ENCODE peak calls at places on chromosomes 12 and 14, in five cellular contexts. F is ovary, R is fibroblast of lung, C is MM.1S, H is heart right ventricle. A is an unnamed sample. For H3K9me3, the result is how much of the 10 kb centered on the place peaks cover.

GRCh38 chr12:42109031-42109430 is 35.6 kb downstream of the GXYLT1 start:
- DNase-seq in F (no peak), R (no peak), C (no peak), H (no peak), A (no peak)

GRCh38 chr14:76920572-76921175 is 94.5 kb downstream of the LRRC74A start:
- DNase-seq in F (no peak), R (no peak), C (no peak), H (no peak), A (peak)

GRCh38 chr12:116955382-116956021 is 44.8 kb downstream of the FBXW8 start:
- DNase-seq in F (no peak), R (peak), C (peak), H (no peak), A (no peak)

GRCh38 chr12:1529862-1530591 is 64.4 kb downstream of the FBXL14 start:
- DNase-seq in F (peak), R (no peak), C (peak), H (peak), A (peak)

GRCh38 chr12:82555699-82556098 is 131.0 kb upstream of the TMTC2 start:
- DNase-seq in F (no peak), R (no peak), C (no peak), H (no peak), A (no peak)

GRCh38 chr12:48765753-48766162 is 23.1 kb downstream of the ADCY6 start:
- DNase-seq in F (peak), R (peak), C (peak), H (no peak), A (no peak)

GRCh38 chr12:120749256-120749655 is 23.6 kb downstream of the ACADS start:
- DNase-seq in F (no peak), R (no peak), C (no peak), H (no peak), A (no peak)

GRCh38 chr12:11763760-11764520 is 114.5 kb downstream of the ETV6 start:
- DNase-seq in F (no peak), R (peak), C (no peak), H (no peak), A (no peak)

GRCh38 chr12:121580959-121581680 is at the start of gene KDM2B:
- DNase-seq in F (no peak), R (peak), C (no peak), H (no peak), A (peak)

GRCh38 chr14:71388336-71388735 is 481.1 kb downstream of the PCNX1 start:
- DNase-seq in F (no peak), R (no peak), C (no peak), H (no peak), A (no peak)

GRCh38 chr12:106910202-106910601 is 45.5 kb upstream of the TMEM263 start:
- DNase-seq in F (no peak), R (no peak), C (peak), H (no peak), A (no peak)

GRCh38 chr14:79915411-79915810 is 295.9 kb downstream of the DIO2 start:
- DNase-seq in F (no peak), R (no peak), C (no peak), H (no peak), A (no peak)

GRCh38 chr12:56150563-56150962 is 1.8 kb upstream of the MYL6B start:
- DNase-seq in F (no peak), R (peak), C (no peak), H (no peak), A (no peak)

GRCh38 chr14:104554088-104554607 is 25.4 kb upstream of the C14orf180 start:
- DNase-seq in F (peak), R (no peak), C (no peak), H (no peak), A (no peak)

GRCh38 chr12:12336049-12336411 is 14.0 kb downstream of the MANSC1 start:
- DNase-seq in F (no peak), R (no peak), C (no peak), H (no peak), A (no peak)

GRCh38 chr12:31204995-31205582 is 120.9 kb downstream of the SINHCAF start:
- DNase-seq in F (no peak), R (peak), C (peak), H (no peak), A (no peak)

GRCh38 chr14:61607570-61608244 is 87.6 kb upstream of the HIF1A start:
- DNase-seq in F (no peak), R (no peak), C (no peak), H (no peak), A (peak)

GRCh38 chr12:47813491-47814196 is 6.1 kb downstream of the HDAC7 start:
- DNase-seq in F (no peak), R (no peak), C (peak), H (no peak), A (peak)

GRCh38 chr14:65821224-65821753 is 408.8 kb downstream of the FUT8 start:
- DNase-seq in F (no peak), R (no peak), C (no peak), H (no peak), A (no peak)

GRCh38 chr12:40327506-40327905 is 102.7 kb downstream of the LRRK2 start:
- DNase-seq in F (no peak), R (no peak), C (no peak), H (no peak), A (no peak)

GRCh38 chr12:99192489-99192888 is 455.1 kb upstream of the GARIN6 start:
- DNase-seq in F (no peak), R (no peak), C (no peak), H (no peak), A (no peak)

GRCh38 chr12:80509781-80510556 is 65.9 kb downstream of the PTPRQ start:
- DNase-seq in F (no peak), R (peak), C (no peak), H (no peak), A (peak)

GRCh38 chr14:50875359-50876090 is 3.7 kb downstream of the ABHD12B start:
- DNase-seq in F (no peak), R (no peak), C (peak), H (no peak), A (no peak)

GRCh38 chr12:1668833-1669543 is 21.9 kb upstream of the ADIPOR2 start:
- DNase-seq in F (no peak), R (peak), C (no peak), H (peak), A (no peak)

GRCh38 chr12:25276199-25276937 is 25.6 kb upstream of the KRAS start:
- DNase-seq in F (no peak), R (peak), C (peak), H (no peak), A (peak)

GRCh38 chr14:57884175-57884574 is 18.3 kb upstream of the SLC35F4 start:
- DNase-seq in F (no peak), R (no peak), C (no peak), H (no peak), A (no peak)

GRCh38 chr12:71592841-71593240 is 70.8 kb downstream of the ZFC3H1 start:
- DNase-seq in F (no peak), R (no peak), C (no peak), H (no peak), A (no peak)

GRCh38 chr12:18700254-18700653 is 37.6 kb downstream of the PLCZ1 start:
- DNase-seq in F (peak), R (peak), C (no peak), H (no peak), A (no peak)

GRCh38 chr12:51218607-51219161 is 822 bp upstream of the POU6F1 start:
- DNase-seq in F (no peak), R (no peak), C (no peak), H (no peak), A (no peak)

GRCh38 chr12:123150804-123151678 is at the start of gene PITPNM2:
- DNase-seq in F (peak), R (peak), C (peak), H (peak), A (peak)

GRCh38 chr12:123148223-123148622 is 2.7 kb downstream of the PITPNM2 start:
- DNase-seq in F (no peak), R (no peak), C (no peak), H (no peak), A (no peak)

GRCh38 chr12:123150273-123150803 is 552 bp downstream of the PITPNM2 start:
- DNase-seq in F (peak), R (no peak), C (no peak), H (peak), A (peak)

GRCh38 chr12:123149828-123150272 is 1.0 kb downstream of the PITPNM2 start:
- DNase-seq in F (peak), R (no peak), C (no peak), H (no peak), A (no peak)

DNA sequence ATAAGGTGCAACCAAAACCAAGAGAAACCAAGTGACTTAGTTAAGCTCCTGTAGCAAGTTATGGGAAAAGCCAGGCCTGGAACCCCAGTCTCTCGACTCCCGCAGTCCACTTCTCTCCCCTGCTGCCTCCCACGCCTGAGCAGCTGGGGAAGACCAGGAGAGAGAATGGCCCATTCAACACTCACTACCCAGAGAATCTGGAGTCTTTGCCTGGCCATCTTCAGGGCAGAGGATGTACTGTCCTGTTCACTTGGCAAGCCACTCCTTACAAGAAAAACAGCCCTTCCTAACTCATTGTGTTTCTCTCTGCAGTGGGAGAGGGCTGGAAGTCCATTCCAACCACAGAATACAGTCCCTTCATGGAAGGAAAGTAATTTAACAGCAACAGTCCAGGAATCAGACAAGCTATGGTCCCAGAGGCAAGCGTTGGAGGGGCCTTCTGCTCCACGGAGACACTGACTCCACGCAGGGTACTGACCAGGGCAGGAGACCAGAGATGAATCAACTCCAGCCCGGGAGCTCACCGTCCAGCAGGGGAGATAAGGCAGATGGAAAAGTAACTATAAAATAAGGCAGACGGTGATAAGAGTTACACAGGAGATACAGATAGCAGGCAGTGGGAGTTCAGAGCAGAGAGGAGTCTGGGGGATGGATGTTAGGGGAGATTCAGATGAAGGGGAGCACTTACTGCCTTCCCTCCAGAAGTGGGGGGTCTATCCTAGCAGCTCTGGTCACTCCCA is 1.6 kb downstream of the PITPNM2 start:
- DNase-seq in F (no peak), R (no peak), C (no peak), H (no peak), A (no peak)
- H3K27ac ChIP-seq in F (peak), R (no peak), C (no peak), H (peak), A (no peak)

GRCh38 chr14:94621358-94622134 is 9.4 kb downstream of the SERPINA3 start:
- DNase-seq in F (no peak), R (no peak), C (no peak), H (no peak), A (no peak)

GRCh38 chr14:94617988-94618822 is 6.0 kb downstream of the SERPINA3 start:
- DNase-seq in F (no peak), R (peak), C (no peak), H (no peak), A (no peak)

GRCh38 chr14:94620597-94620996 is 8.4 kb downstream of the SERPINA3 start:
- DNase-seq in F (no peak), R (no peak), C (no peak), H (no peak), A (no peak)

GRCh38 chr14:94617366-94617941 is 5.3 kb downstream of the SERPINA3 start:
- DNase-seq in F (no peak), R (no peak), C (no peak), H (no peak), A (no peak)

DNA sequence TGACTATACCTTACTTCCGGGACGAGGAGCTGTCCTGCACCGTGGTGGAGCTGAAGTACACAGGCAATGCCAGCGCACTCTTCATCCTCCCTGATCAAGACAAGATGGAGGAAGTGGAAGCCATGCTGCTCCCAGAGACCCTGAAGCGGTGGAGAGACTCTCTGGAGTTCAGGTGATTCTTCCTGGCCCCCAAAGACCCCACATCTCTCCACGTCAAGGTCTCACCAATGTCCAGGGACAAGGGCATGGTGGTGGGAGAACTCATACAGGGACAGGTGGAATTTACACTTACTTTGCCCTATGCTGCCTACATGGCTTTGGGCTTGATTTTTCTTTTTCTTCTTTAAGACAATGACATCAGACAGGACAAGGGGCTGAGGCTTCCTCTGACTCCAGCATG is 7.1 kb downstream of the SERPINA3 start:
- DNase-seq in F (no peak), R (no peak), C (no peak), H (no peak), A (no peak)
- H3K9me3 ChIP-seq in F (under half), R (under half), C (under half), H (under half), A (under half)

GRCh38 chr12:54987611-54988231 is 3.2 kb upstream of the TESPA1 start:
- DNase-seq in F (no peak), R (no peak), C (no peak), H (no peak), A (no peak)

GRCh38 chr12:54988402-54989054 is 4.0 kb upstream of the TESPA1 start:
- DNase-seq in F (peak), R (peak), C (peak), H (peak), A (peak)

GRCh38 chr12:54991161-54991991 is 6.8 kb upstream of the TESPA1 start:
- DNase-seq in F (no peak), R (no peak), C (peak), H (no peak), A (no peak)

GRCh38 chr12:54991992-54992377 is 7.4 kb upstream of the TESPA1 start:
- DNase-seq in F (no peak), R (no peak), C (no peak), H (no peak), A (no peak)

GRCh38 chr12:54989829-54990228 is 5.3 kb upstream of the TESPA1 start:
- DNase-seq in F (no peak), R (no peak), C (no peak), H (no peak), A (no peak)
- H3K4me3 ChIP-seq in F (no peak), R (no peak), C (no peak), H (no peak), A (no peak)

DNA sequence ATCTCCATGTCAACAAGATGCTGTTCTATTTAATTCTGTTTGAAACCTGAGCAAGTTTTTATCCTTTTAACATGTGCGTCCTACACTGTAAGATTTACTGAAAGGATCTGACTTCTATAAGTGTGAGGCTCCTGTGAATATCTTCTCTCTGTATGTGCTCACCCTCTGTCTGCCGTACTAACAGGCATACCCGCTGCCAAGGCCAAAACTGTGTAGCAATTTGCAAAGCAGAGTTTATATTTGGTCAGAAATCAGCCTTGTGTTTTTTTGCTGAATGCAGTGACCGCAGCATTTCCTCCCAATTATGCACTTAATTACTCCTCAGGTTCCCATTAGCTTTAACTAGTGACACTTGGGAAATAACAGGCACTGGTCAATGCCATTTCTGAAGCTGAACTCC is 12.3 kb downstream of the CHST11 start:
- DNase-seq in F (no peak), R (no peak), C (no peak), H (no peak), A (no peak)
- H3K27ac ChIP-seq in F (no peak), R (no peak), C (no peak), H (no peak), A (no peak)

A was measured in SJCRH30.